ENCODE peak calls at places on chromosomes 4 and X, in four cellular contexts. One of them, this sample, is unnamed.

GRCh38 chr4:153248641-153249198 is 44.5 kb downstream of the TRIM2 start:
- DNase-seq in AG09319: no peak
- DNase-seq in tibial artery: no peak
- DNase-seq in CD4-positive, alpha-beta T cell: peak
- DNase-seq in this sample: no peak

GRCh38 chrX:13463608-13464007 is 105.8 kb upstream of the EGFL6 start:
- DNase-seq in CD4-positive, alpha-beta T cell: no peak
- DNase-seq in AG09319: peak
- DNase-seq in tibial artery: peak
- DNase-seq in this sample: no peak

GRCh38 chr4:184746532-184746870 is 12.6 kb upstream of the CENPU start:
- DNase-seq in tibial artery: peak
- DNase-seq in CD4-positive, alpha-beta T cell: no peak
- DNase-seq in AG09319: peak
- DNase-seq in this sample: no peak

GRCh38 chr4:35520059-35520458 is 724.3 kb downstream of the ARAP2 start:
- DNase-seq in AG09319: no peak
- DNase-seq in tibial artery: no peak
- DNase-seq in CD4-positive, alpha-beta T cell: no peak
- DNase-seq in this sample: no peak

GRCh38 chr4:99300934-99301333 is 10.1 kb upstream of the ADH1A start:
- DNase-seq in tibial artery: peak
- DNase-seq in CD4-positive, alpha-beta T cell: no peak
- DNase-seq in AG09319: peak
- DNase-seq in this sample: no peak

GRCh38 chr4:78768447-78769177 is 7.5 kb upstream of the BMP2K start:
- DNase-seq in tibial artery: no peak
- DNase-seq in CD4-positive, alpha-beta T cell: no peak
- DNase-seq in AG09319: no peak
- DNase-seq in this sample: no peak

GRCh38 chrX:15721911-15722310 is 16.2 kb upstream of the CA5B start:
- DNase-seq in tibial artery: no peak
- DNase-seq in AG09319: no peak
- DNase-seq in CD4-positive, alpha-beta T cell: no peak
- DNase-seq in this sample: no peak

GRCh38 chr4:101475246-101475645 is 127.9 kb upstream of the PPP3CA start:
- DNase-seq in CD4-positive, alpha-beta T cell: no peak
- DNase-seq in tibial artery: no peak
- DNase-seq in AG09319: no peak
- DNase-seq in this sample: no peak

GRCh38 chr4:4677825-4678522 is 136.1 kb upstream of the STX18 start:
- DNase-seq in CD4-positive, alpha-beta T cell: no peak
- DNase-seq in AG09319: peak
- DNase-seq in tibial artery: peak
- DNase-seq in this sample: no peak

GRCh38 chr4:42568610-42569207 is 88.2 kb downstream of the ATP8A1 start:
- DNase-seq in tibial artery: peak
- DNase-seq in AG09319: peak
- DNase-seq in CD4-positive, alpha-beta T cell: peak
- DNase-seq in this sample: no peak

GRCh38 chr4:76108467-76109181 is 34.1 kb downstream of the ART3 start:
- DNase-seq in tibial artery: no peak
- DNase-seq in CD4-positive, alpha-beta T cell: no peak
- DNase-seq in AG09319: no peak
- DNase-seq in this sample: no peak

GRCh38 chrX:119503484-119503861 is 35.2 kb downstream of the SLC25A5 start:
- DNase-seq in tibial artery: peak
- DNase-seq in CD4-positive, alpha-beta T cell: no peak
- DNase-seq in AG09319: peak
- DNase-seq in this sample: no peak

GRCh38 chr4:5812506-5813229 is 80.2 kb downstream of the CRMP1 start:
- DNase-seq in tibial artery: no peak
- DNase-seq in CD4-positive, alpha-beta T cell: no peak
- DNase-seq in AG09319: peak
- DNase-seq in this sample: no peak

GRCh38 chrX:46589977-46590723 is 16.6 kb downstream of the CHST7 start:
- DNase-seq in CD4-positive, alpha-beta T cell: no peak
- DNase-seq in AG09319: no peak
- DNase-seq in tibial artery: no peak
- DNase-seq in this sample: no peak

GRCh38 chrX:154712781-154713391 is 38.0 kb downstream of the GAB3 start:
- DNase-seq in AG09319: no peak
- DNase-seq in CD4-positive, alpha-beta T cell: peak
- DNase-seq in tibial artery: no peak
- DNase-seq in this sample: no peak

GRCh38 chr4:24211821-24212220 is 322.0 kb upstream of the PPARGC1A start:
- DNase-seq in tibial artery: no peak
- DNase-seq in CD4-positive, alpha-beta T cell: no peak
- DNase-seq in AG09319: no peak
- DNase-seq in this sample: no peak

GRCh38 chr4:174012135-174012923 is 271.1 kb downstream of the FBXO8 start:
- DNase-seq in CD4-positive, alpha-beta T cell: no peak
- DNase-seq in AG09319: no peak
- DNase-seq in tibial artery: no peak
- DNase-seq in this sample: no peak

GRCh38 chr4:139872274-139872673 is 206.7 kb downstream of the MGST2 start:
- DNase-seq in AG09319: peak
- DNase-seq in tibial artery: no peak
- DNase-seq in CD4-positive, alpha-beta T cell: no peak
- DNase-seq in this sample: peak

GRCh38 chr4:98720871-98721480 is 62.6 kb upstream of the TSPAN5 start:
- DNase-seq in tibial artery: no peak
- DNase-seq in AG09319: no peak
- DNase-seq in CD4-positive, alpha-beta T cell: no peak
- DNase-seq in this sample: no peak

GRCh38 chr4:41939016-41939623 is 3.9 kb downstream of the TMEM33 start:
- DNase-seq in CD4-positive, alpha-beta T cell: no peak
- DNase-seq in AG09319: no peak
- DNase-seq in tibial artery: no peak
- DNase-seq in this sample: peak

GRCh38 chrX:15301924-15302323 is 13.5 kb downstream of the ASB11 start:
- DNase-seq in CD4-positive, alpha-beta T cell: no peak
- DNase-seq in tibial artery: peak
- DNase-seq in AG09319: no peak
- DNase-seq in this sample: peak

GRCh38 chrX:15143825-15144121 is 126.1 kb downstream of the ASB9 start:
- DNase-seq in CD4-positive, alpha-beta T cell: no peak
- DNase-seq in AG09319: no peak
- DNase-seq in tibial artery: no peak
- DNase-seq in this sample: no peak

GRCh38 chr4:157803441-157804168 is 369.2 kb downstream of the GASK1B start:
- DNase-seq in CD4-positive, alpha-beta T cell: no peak
- DNase-seq in tibial artery: no peak
- DNase-seq in AG09319: no peak
- DNase-seq in this sample: no peak

GRCh38 chr4:157808796-157809408 is 363.9 kb downstream of the GASK1B start:
- DNase-seq in AG09319: no peak
- DNase-seq in CD4-positive, alpha-beta T cell: no peak
- DNase-seq in tibial artery: no peak
- DNase-seq in this sample: no peak

GRCh38 chr4:157806176-157806575 is 366.6 kb downstream of the GASK1B start:
- DNase-seq in CD4-positive, alpha-beta T cell: no peak
- DNase-seq in AG09319: no peak
- DNase-seq in tibial artery: no peak
- DNase-seq in this sample: no peak

GRCh38 chr4:157804169-157804543 is 368.7 kb downstream of the GASK1B start:
- DNase-seq in AG09319: no peak
- DNase-seq in tibial artery: no peak
- DNase-seq in CD4-positive, alpha-beta T cell: no peak
- DNase-seq in this sample: no peak

GRCh38 chr4:157804986-157805385 is 367.8 kb downstream of the GASK1B start:
- DNase-seq in AG09319: no peak
- DNase-seq in CD4-positive, alpha-beta T cell: no peak
- DNase-seq in tibial artery: no peak
- DNase-seq in this sample: no peak
- TF ChIP-seq CTCF in AG09319: no peak
- TF ChIP-seq CTCF in CD4-positive, alpha-beta T cell: no peak
- TF ChIP-seq CTCF in tibial artery: no peak
- TF ChIP-seq CTCF in this sample: no peak

GRCh38 chr4:168177546-168178149 is 85.3 kb downstream of the ANXA10 start:
- DNase-seq in CD4-positive, alpha-beta T cell: no peak
- DNase-seq in tibial artery: no peak
- DNase-seq in AG09319: no peak
- DNase-seq in this sample: no peak
- TF ChIP-seq CTCF in CD4-positive, alpha-beta T cell: no peak
- TF ChIP-seq CTCF in tibial artery: no peak
- TF ChIP-seq CTCF in AG09319: no peak
- TF ChIP-seq CTCF in this sample: no peak

DNA sequence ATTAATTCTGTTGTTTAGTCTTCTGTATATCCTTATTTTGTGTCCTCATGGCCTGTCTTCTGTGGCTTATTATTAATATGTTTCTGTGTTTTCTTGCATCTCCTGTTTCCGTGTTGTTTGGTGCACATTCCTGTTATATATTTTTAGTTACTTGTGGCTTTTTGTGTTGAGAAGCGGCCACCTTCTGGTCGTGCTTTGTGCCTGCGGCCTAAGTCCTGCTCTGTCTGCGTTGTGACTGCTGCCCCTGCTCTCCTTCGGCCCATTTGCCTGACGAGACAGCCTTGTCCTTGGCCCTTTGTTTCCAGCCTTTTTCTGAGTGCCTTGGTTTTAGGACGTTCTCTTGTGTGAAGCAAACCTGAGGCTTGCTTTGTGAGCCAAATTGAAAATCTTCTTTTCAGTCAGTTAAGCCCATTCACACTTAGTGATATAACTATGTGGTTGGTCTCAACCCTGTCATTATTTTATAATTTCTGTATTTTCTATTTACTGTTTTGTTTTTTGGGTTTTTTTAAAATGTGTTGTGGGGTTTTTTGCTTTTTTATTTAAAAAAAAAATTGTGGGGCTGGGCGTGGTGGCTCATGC is 43.8 kb downstream of the TNIP2 start:
- DNase-seq in tibial artery: no peak
- DNase-seq in CD4-positive, alpha-beta T cell: no peak
- DNase-seq in AG09319: no peak
- DNase-seq in this sample: no peak
- TF ChIP-seq CTCF in tibial artery: no peak
- TF ChIP-seq CTCF in CD4-positive, alpha-beta T cell: no peak
- TF ChIP-seq CTCF in AG09319: no peak
- TF ChIP-seq CTCF in this sample: no peak

GRCh38 chrX:65874765-65875164 is 165.1 kb downstream of the VSIG4 start:
- DNase-seq in tibial artery: no peak
- DNase-seq in AG09319: no peak
- DNase-seq in CD4-positive, alpha-beta T cell: no peak
- DNase-seq in this sample: no peak

GRCh38 chrX:65874110-65874509 is 165.8 kb downstream of the VSIG4 start:
- DNase-seq in AG09319: no peak
- DNase-seq in CD4-positive, alpha-beta T cell: no peak
- DNase-seq in tibial artery: no peak
- DNase-seq in this sample: no peak

GRCh38 chrX:65866146-65866545 is 173.7 kb downstream of the VSIG4 start:
- DNase-seq in AG09319: no peak
- DNase-seq in tibial artery: no peak
- DNase-seq in CD4-positive, alpha-beta T cell: no peak
- DNase-seq in this sample: no peak

GRCh38 chrX:65866762-65867161 is 173.1 kb downstream of the VSIG4 start:
- DNase-seq in tibial artery: no peak
- DNase-seq in AG09319: no peak
- DNase-seq in CD4-positive, alpha-beta T cell: no peak
- DNase-seq in this sample: no peak

GRCh38 chrX:65871671-65872311 is 168.1 kb downstream of the VSIG4 start:
- DNase-seq in CD4-positive, alpha-beta T cell: no peak
- DNase-seq in AG09319: no peak
- DNase-seq in tibial artery: peak
- DNase-seq in this sample: no peak
- TF ChIP-seq CTCF in CD4-positive, alpha-beta T cell: no peak
- TF ChIP-seq CTCF in AG09319: no peak
- TF ChIP-seq CTCF in tibial artery: no peak
- TF ChIP-seq CTCF in this sample: no peak